ENCODE peak calls at places on chromosomes 11 and 22, in four cellular contexts. One of them, this sample, is unnamed.

GRCh38 chr22:48592931-48593330 is 1234.7 kb downstream of the BRD1 start:
- DNase-seq in CD8-positive, alpha-beta memory T cell: no peak
- DNase-seq in endodermal cell: no peak
- DNase-seq in stomach: no peak
- DNase-seq in this sample: no peak

GRCh38 chr22:47345025-47345424 is 582.6 kb downstream of the TBC1D22A start:
- DNase-seq in CD8-positive, alpha-beta memory T cell: no peak
- DNase-seq in endodermal cell: no peak
- DNase-seq in stomach: no peak
- DNase-seq in this sample: no peak

GRCh38 chr11:44634401-44635281 is 69.2 kb downstream of the CD82 start:
- DNase-seq in endodermal cell: peak; percentile 91
- DNase-seq in stomach: peak; percentile 35
- DNase-seq in CD8-positive, alpha-beta memory T cell: no peak
- DNase-seq in this sample: peak; percentile 81

GRCh38 chr11:20360650-20361049 is 2.9 kb upstream of the HTATIP2 start:
- DNase-seq in stomach: peak; percentile 38
- DNase-seq in endodermal cell: no peak
- DNase-seq in CD8-positive, alpha-beta memory T cell: peak; percentile 57
- DNase-seq in this sample: no peak

GRCh38 chr11:2870955-2871720 is 14.4 kb downstream of the CDKN1C start:
- DNase-seq in endodermal cell: no peak
- DNase-seq in CD8-positive, alpha-beta memory T cell: no peak
- DNase-seq in stomach: no peak
- DNase-seq in this sample: no peak

GRCh38 chr11:17979770-17980371 is 33.0 kb downstream of the SERGEF start:
- DNase-seq in CD8-positive, alpha-beta memory T cell: peak; percentile 17
- DNase-seq in stomach: peak; percentile 37
- DNase-seq in endodermal cell: peak; percentile 86
- DNase-seq in this sample: no peak

GRCh38 chr11:690738-691633 is 4.0 kb downstream of the DEAF1 start:
- DNase-seq in endodermal cell: no peak
- DNase-seq in stomach: no peak
- DNase-seq in CD8-positive, alpha-beta memory T cell: peak; percentile 60
- DNase-seq in this sample: no peak

GRCh38 chr11:97956904-97957303 is 1063.8 kb upstream of the CNTN5 start:
- DNase-seq in endodermal cell: no peak
- DNase-seq in stomach: no peak
- DNase-seq in CD8-positive, alpha-beta memory T cell: no peak
- DNase-seq in this sample: no peak

GRCh38 chr22:41664490-41664889 is 24.2 kb downstream of the SNU13 start:
- DNase-seq in CD8-positive, alpha-beta memory T cell: no peak
- DNase-seq in endodermal cell: no peak
- DNase-seq in stomach: no peak
- DNase-seq in this sample: no peak

GRCh38 chr22:27476729-27477128 is 324.8 kb downstream of the MN1 start:
- DNase-seq in endodermal cell: no peak
- DNase-seq in stomach: no peak
- DNase-seq in CD8-positive, alpha-beta memory T cell: no peak
- DNase-seq in this sample: no peak

GRCh38 chr11:15665368-15665871 is 550.7 kb downstream of the INSC start:
- DNase-seq in stomach: no peak
- DNase-seq in endodermal cell: peak; percentile 23
- DNase-seq in CD8-positive, alpha-beta memory T cell: no peak
- DNase-seq in this sample: peak; percentile 70

GRCh38 chr11:126840975-126841374 is 159.6 kb downstream of the KIRREL3 start:
- DNase-seq in stomach: no peak
- DNase-seq in CD8-positive, alpha-beta memory T cell: no peak
- DNase-seq in endodermal cell: peak; percentile 9
- DNase-seq in this sample: no peak

DNA sequence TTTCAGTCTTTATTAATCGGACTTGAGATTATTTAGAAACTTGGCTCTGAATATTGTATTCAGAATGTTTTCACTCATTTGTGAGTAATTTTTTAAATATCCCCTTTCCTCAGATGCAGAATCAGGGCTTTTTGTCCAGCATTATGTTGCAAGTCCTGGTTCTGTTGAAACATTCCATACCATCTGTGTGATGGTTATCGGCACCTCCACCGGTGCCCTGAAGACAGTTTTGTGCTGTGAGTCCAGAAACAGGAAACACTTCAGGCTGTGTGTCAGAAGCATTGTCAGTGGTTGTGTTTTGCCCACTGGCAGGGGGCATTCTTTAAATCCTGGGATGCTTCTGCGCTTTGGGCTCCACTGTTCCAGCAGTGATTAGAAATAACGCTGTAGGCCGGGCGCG is 20.4 kb downstream of the CDPF1 start:
- DNase-seq in stomach: no peak
- DNase-seq in endodermal cell: no peak
- DNase-seq in CD8-positive, alpha-beta memory T cell: no peak
- DNase-seq in this sample: no peak
- H3K4me1 ChIP-seq in stomach: no peaks in the 10 kb centered on the region
- H3K4me1 ChIP-seq in endodermal cell: no peaks in the 10 kb centered on the region
- H3K4me1 ChIP-seq in CD8-positive, alpha-beta memory T cell: no peaks in the 10 kb centered on the region
- H3K4me1 ChIP-seq in this sample: no peaks in the 10 kb centered on the region

GRCh38 chr22:23192558-23192957 is 12.2 kb downstream of the BCR start:
- DNase-seq in stomach: no peak
- DNase-seq in CD8-positive, alpha-beta memory T cell: no peak
- DNase-seq in endodermal cell: no peak
- DNase-seq in this sample: no peak

GRCh38 chr22:23193882-23194281 is 13.6 kb downstream of the BCR start:
- DNase-seq in stomach: no peak
- DNase-seq in CD8-positive, alpha-beta memory T cell: no peak
- DNase-seq in endodermal cell: no peak
- DNase-seq in this sample: no peak

GRCh38 chr22:23192133-23192532 is 11.8 kb downstream of the BCR start:
- DNase-seq in endodermal cell: peak; percentile 70
- DNase-seq in CD8-positive, alpha-beta memory T cell: no peak
- DNase-seq in stomach: peak; percentile 77
- DNase-seq in this sample: no peak

GRCh38 chr22:23196165-23196564 is 15.9 kb downstream of the BCR start:
- DNase-seq in endodermal cell: no peak
- DNase-seq in stomach: no peak
- DNase-seq in CD8-positive, alpha-beta memory T cell: no peak
- DNase-seq in this sample: no peak

DNA sequence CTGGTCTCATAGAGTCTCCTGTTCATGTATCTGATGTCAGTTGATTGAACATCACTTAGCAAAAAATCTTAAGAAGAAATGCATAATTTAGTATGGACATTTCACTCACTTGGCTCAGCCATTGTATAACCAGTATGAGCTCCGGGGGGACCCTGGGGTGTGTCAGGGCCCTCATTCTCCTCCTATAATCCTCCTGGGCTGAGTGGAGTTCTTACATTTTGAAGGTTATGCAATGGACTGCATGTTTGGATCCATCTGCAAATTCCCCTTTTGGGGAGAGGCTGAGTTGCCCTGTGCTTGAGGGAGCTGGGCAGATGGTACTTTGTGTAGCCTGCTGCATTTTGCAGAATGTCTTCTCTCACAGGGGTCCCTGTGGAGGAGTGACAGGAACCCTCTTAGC is 13.1 kb downstream of the BCR start:
- DNase-seq in stomach: no peak
- DNase-seq in endodermal cell: no peak
- DNase-seq in CD8-positive, alpha-beta memory T cell: no peak
- DNase-seq in this sample: no peak
- H3K27ac ChIP-seq in stomach: no peak overlapping the region
- H3K27ac ChIP-seq in endodermal cell: no peak overlapping the region
- H3K27ac ChIP-seq in CD8-positive, alpha-beta memory T cell: no peak overlapping the region
- H3K27ac ChIP-seq in this sample: no peak overlapping the region

DNA sequence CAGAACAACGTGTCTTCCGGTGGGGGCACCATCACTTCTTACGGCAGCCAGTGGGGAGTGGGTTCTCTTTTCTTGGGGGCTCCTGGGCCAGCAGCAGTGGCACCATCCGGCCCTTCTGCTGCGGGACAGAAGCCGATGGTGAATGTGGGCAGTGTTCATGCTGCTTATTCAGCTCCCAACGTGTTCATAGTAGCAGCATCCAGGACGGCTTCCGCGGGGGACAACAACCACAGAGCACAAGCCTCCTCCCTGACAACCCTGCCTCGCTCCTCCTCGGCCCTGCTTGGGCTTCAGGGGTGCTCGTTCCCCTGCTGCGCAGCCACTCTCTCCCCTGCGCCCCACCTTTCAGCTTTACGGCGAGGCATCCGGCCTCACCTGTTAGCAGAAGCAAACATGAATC is 191.7 kb upstream of the NECTIN1 start:
- DNase-seq in stomach: no peak
- DNase-seq in CD8-positive, alpha-beta memory T cell: no peak
- DNase-seq in endodermal cell: no peak
- DNase-seq in this sample: no peak
- H3K4me1 ChIP-seq in stomach: no peaks in the 10 kb centered on the region
- H3K4me1 ChIP-seq in CD8-positive, alpha-beta memory T cell: no peaks in the 10 kb centered on the region
- H3K4me1 ChIP-seq in endodermal cell: no peaks in the 10 kb centered on the region
- H3K4me1 ChIP-seq in this sample: no peaks in the 10 kb centered on the region

GRCh38 chr22:20957118-20957690 is 9.9 kb upstream of the AIFM3 start:
- DNase-seq in endodermal cell: peak; percentile 85
- DNase-seq in stomach: peak; percentile 30
- DNase-seq in CD8-positive, alpha-beta memory T cell: no peak
- DNase-seq in this sample: no peak
- H3K27ac ChIP-seq in endodermal cell: no peak overlapping the region
- H3K27ac ChIP-seq in stomach: peak overlapping the region; percentile 60
- H3K27ac ChIP-seq in CD8-positive, alpha-beta memory T cell: no peak overlapping the region
- H3K27ac ChIP-seq in this sample: peak overlapping the region; percentile 57

GRCh38 chr22:36021649-36022048 is 7.0 kb downstream of the RBFOX2 start:
- DNase-seq in endodermal cell: no peak
- DNase-seq in CD8-positive, alpha-beta memory T cell: no peak
- DNase-seq in stomach: no peak
- DNase-seq in this sample: no peak
- H3K4me1 ChIP-seq in endodermal cell: peaks cover 15% of the 10 kb centered on the region
- H3K4me1 ChIP-seq in CD8-positive, alpha-beta memory T cell: no peaks in the 10 kb centered on the region
- H3K4me1 ChIP-seq in stomach: peaks cover 35% of the 10 kb centered on the region
- H3K4me1 ChIP-seq in this sample: peaks cover 72% of the 10 kb centered on the region

GRCh38 chr11:70110538-70111055 is 32.5 kb downstream of the ANO1 start:
- DNase-seq in endodermal cell: no peak
- DNase-seq in stomach: no peak
- DNase-seq in CD8-positive, alpha-beta memory T cell: no peak
- DNase-seq in this sample: no peak

GRCh38 chr11:70111269-70112016 is 33.3 kb downstream of the ANO1 start:
- DNase-seq in endodermal cell: peak; percentile 77
- DNase-seq in stomach: peak; percentile 39
- DNase-seq in CD8-positive, alpha-beta memory T cell: no peak
- DNase-seq in this sample: no peak

GRCh38 chr11:70108250-70108649 is 30.1 kb downstream of the ANO1 start:
- DNase-seq in endodermal cell: no peak
- DNase-seq in stomach: no peak
- DNase-seq in CD8-positive, alpha-beta memory T cell: no peak
- DNase-seq in this sample: no peak

GRCh38 chr11:70109006-70109405 is 30.9 kb downstream of the ANO1 start:
- DNase-seq in stomach: no peak
- DNase-seq in endodermal cell: peak; percentile 63
- DNase-seq in CD8-positive, alpha-beta memory T cell: no peak
- DNase-seq in this sample: no peak

GRCh38 chr11:70109903-70110302 is 31.8 kb downstream of the ANO1 start:
- DNase-seq in stomach: no peak
- DNase-seq in CD8-positive, alpha-beta memory T cell: no peak
- DNase-seq in endodermal cell: no peak
- DNase-seq in this sample: no peak
- H3K27ac ChIP-seq in stomach: no peak overlapping the region
- H3K27ac ChIP-seq in CD8-positive, alpha-beta memory T cell: no peak overlapping the region
- H3K27ac ChIP-seq in endodermal cell: no peak overlapping the region
- H3K27ac ChIP-seq in this sample: peak overlapping the region; percentile 13

GRCh38 chr11:68839953-68840641 is 1.6 kb downstream of the CPT1A start:
- DNase-seq in endodermal cell: peak; percentile 69
- DNase-seq in CD8-positive, alpha-beta memory T cell: no peak
- DNase-seq in stomach: no peak
- DNase-seq in this sample: no peak

GRCh38 chr11:68842427-68843051 is 823 bp upstream of the CPT1A start:
- DNase-seq in endodermal cell: no peak
- DNase-seq in stomach: no peak
- DNase-seq in CD8-positive, alpha-beta memory T cell: no peak
- DNase-seq in this sample: no peak

GRCh38 chr11:68840661-68841653 is 759 bp downstream of the CPT1A start:
- DNase-seq in CD8-positive, alpha-beta memory T cell: no peak
- DNase-seq in endodermal cell: peak; percentile 79
- DNase-seq in stomach: peak; percentile 82
- DNase-seq in this sample: no peak

GRCh38 chr11:68843052-68843561 is 1.4 kb upstream of the CPT1A start:
- DNase-seq in stomach: peak; percentile 63
- DNase-seq in CD8-positive, alpha-beta memory T cell: peak; percentile 71
- DNase-seq in endodermal cell: peak; percentile 71
- DNase-seq in this sample: no peak

DNA sequence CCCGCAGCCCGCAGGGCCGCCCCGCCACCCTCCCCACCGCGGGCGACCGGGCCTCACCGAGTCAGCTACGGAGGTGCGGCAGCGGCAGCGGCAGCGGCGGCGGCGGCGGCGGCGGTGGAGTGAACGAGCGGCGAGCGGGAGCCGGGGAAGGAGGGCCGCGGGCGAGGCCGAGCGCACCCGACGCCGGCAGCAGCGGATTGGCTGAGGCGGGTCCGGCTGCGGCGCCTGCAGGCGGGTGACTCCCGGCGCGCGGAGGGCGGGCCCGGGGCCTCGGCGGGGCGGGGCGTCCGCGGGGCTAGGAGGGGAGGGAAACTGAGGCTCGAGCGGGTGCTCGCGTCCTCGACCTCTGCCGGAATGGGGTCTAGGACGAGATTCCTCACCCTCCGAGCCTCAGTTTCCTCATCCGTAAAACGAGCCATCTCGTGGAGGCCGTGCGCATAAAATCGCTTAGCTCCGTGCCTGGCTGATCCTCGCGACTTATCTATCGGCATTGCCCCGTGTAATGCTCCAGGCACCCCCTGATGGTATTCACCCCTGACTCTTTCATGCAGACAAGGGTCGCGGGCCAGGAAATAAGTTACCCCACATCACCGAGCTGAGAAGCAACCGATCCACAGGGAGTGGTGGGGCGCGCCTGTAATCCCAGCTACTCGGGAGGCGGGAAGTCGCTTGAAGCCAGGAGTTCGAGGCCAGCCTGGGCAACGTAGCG is at the start of gene CPT1A:
- DNase-seq in CD8-positive, alpha-beta memory T cell: peak; percentile 71
- DNase-seq in stomach: peak; percentile 86
- DNase-seq in endodermal cell: peak; percentile 87
- DNase-seq in this sample: no peak
- H3K4me1 ChIP-seq in CD8-positive, alpha-beta memory T cell: peaks cover 48% of the 10 kb centered on the region
- H3K4me1 ChIP-seq in stomach: peaks cover 67% of the 10 kb centered on the region
- H3K4me1 ChIP-seq in endodermal cell: no peaks in the 10 kb centered on the region
- H3K4me1 ChIP-seq in this sample: peaks cover 42% of the 10 kb centered on the region

DNA sequence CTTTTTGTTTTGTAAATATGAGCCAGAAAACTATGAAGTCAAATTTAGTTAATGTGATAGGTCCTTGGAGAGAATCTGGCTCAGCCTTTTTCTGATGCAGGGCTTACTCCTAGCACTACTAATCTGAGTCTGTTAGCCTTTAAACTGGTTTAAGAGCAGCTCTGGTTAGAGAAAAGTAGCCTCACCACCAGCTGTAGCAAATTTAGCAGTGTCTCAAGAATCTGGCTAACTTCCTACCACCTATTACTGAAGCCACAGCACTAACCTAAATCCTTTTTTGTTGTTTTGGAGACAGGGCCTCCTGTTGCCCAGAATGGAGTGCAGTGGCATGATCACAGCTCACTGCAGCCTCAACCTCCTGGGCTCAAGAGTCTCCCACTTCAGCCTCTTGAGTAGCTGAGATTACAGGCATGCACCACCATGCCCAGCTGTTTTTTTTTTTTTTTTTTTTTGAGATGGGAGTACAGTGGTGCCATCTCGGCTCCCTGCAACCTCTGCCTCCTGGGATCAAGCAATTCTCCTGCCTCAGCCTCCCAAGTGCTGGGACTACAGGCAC is 13.9 kb downstream of the RBM4B start:
- DNase-seq in endodermal cell: no peak
- DNase-seq in stomach: no peak
- DNase-seq in CD8-positive, alpha-beta memory T cell: no peak
- DNase-seq in this sample: no peak
- H3K27ac ChIP-seq in endodermal cell: no peak overlapping the region
- H3K27ac ChIP-seq in stomach: no peak overlapping the region
- H3K27ac ChIP-seq in CD8-positive, alpha-beta memory T cell: no peak overlapping the region
- H3K27ac ChIP-seq in this sample: no peak overlapping the region

This sample was measured in vagina.